ENCODE peak calls at places on chromosomes 13 and 19, in eight cellular contexts. P, U, Y, N, L, X, J and Z are unnamed samples.

GRCh38 chr19:4534836-4535658 is at the start of gene PLIN5:
- DNase-seq in P (peak), U (no peak), Y (peak), N (peak), L (no peak), X (no peak), J (peak), Z (peak)

GRCh38 chr19:43781630-43782310 is 997 bp upstream of the KCNN4 start:
- DNase-seq in P (no peak), U (no peak), Y (no peak), N (no peak), L (no peak), X (no peak), J (no peak), Z (no peak)

GRCh38 chr13:107882708-107883560 is 332.4 kb downstream of the LIG4 start:
- DNase-seq in P (no peak), U (no peak), Y (no peak), N (no peak), L (no peak), X (no peak), J (no peak), Z (no peak)

GRCh38 chr19:2743099-2743498 is 3.3 kb upstream of the SLC39A3 start:
- DNase-seq in P (no peak), U (no peak), Y (no peak), N (no peak), L (no peak), X (no peak), J (no peak), Z (no peak)

GRCh38 chr19:50667759-50668231 is 18.6 kb downstream of the C19orf81 start:
- DNase-seq in P (no peak), U (no peak), Y (no peak), N (no peak), L (no peak), X (no peak), J (no peak), Z (no peak)

GRCh38 chr19:16821081-16821480 is 8.1 kb upstream of the SIN3B start:
- DNase-seq in P (no peak), U (no peak), Y (no peak), N (no peak), L (no peak), X (no peak), J (no peak), Z (no peak)

GRCh38 chr19:2461751-2462634 is 5.2 kb upstream of the LMNB2 start:
- DNase-seq in P (no peak), U (peak), Y (peak), N (peak), L (no peak), X (no peak), J (peak), Z (no peak)

GRCh38 chr13:21344662-21345176 is 114.4 kb downstream of the ZDHHC20 start:
- DNase-seq in P (no peak), U (no peak), Y (no peak), N (no peak), L (no peak), X (no peak), J (no peak), Z (no peak)

GRCh38 chr13:50636007-50636704 is 207.3 kb downstream of the DLEU7 start:
- DNase-seq in P (no peak), U (no peak), Y (no peak), N (no peak), L (no peak), X (no peak), J (peak), Z (no peak)

GRCh38 chr13:47603365-47603764 is 397.7 kb downstream of the SUCLA2 start:
- DNase-seq in P (no peak), U (no peak), Y (no peak), N (no peak), L (no peak), X (no peak), J (no peak), Z (no peak)

GRCh38 chr19:39542198-39542597 is 2.2 kb upstream of the EID2 start:
- DNase-seq in P (no peak), U (no peak), Y (no peak), N (no peak), L (no peak), X (no peak), J (no peak), Z (no peak)

GRCh38 chr19:40629346-40629745 is 28.2 kb downstream of the LTBP4 start:
- DNase-seq in P (no peak), U (no peak), Y (no peak), N (no peak), L (no peak), X (no peak), J (no peak), Z (no peak)

GRCh38 chr19:18340237-18340989 is at the start of gene PGPEP1:
- DNase-seq in P (peak), U (peak), Y (peak), N (peak), L (no peak), X (no peak), J (peak), Z (no peak)

GRCh38 chr13:99301913-99302636 is 5.1 kb downstream of the GPR183 start:
- DNase-seq in P (no peak), U (no peak), Y (no peak), N (no peak), L (no peak), X (no peak), J (no peak), Z (no peak)

GRCh38 chr13:53104120-53104519 is 75.5 kb downstream of the OLFM4 start:
- DNase-seq in P (no peak), U (no peak), Y (no peak), N (no peak), L (no peak), X (no peak), J (no peak), Z (no peak)

GRCh38 chr19:45154064-45154827 is 6.5 kb downstream of the NKPD1 start:
- DNase-seq in P (no peak), U (no peak), Y (peak), N (peak), L (peak), X (no peak), J (no peak), Z (no peak)

GRCh38 chr13:37209621-37210020 is 104.2 kb upstream of the CSNK1A1L start:
- DNase-seq in P (no peak), U (no peak), Y (no peak), N (no peak), L (no peak), X (no peak), J (no peak), Z (no peak)

GRCh38 chr13:50161052-50161451 is 145.8 kb downstream of the KCNRG start:
- DNase-seq in P (no peak), U (no peak), Y (no peak), N (no peak), L (no peak), X (peak), J (no peak), Z (no peak)

GRCh38 chr19:36136975-36137686 is 2.7 kb upstream of the CAPNS1 start:
- DNase-seq in P (no peak), U (no peak), Y (peak), N (peak), L (no peak), X (no peak), J (no peak), Z (no peak)

GRCh38 chr19:10505583-10506229 is 2.5 kb upstream of the KEAP1 start:
- DNase-seq in P (no peak), U (peak), Y (peak), N (peak), L (no peak), X (no peak), J (peak), Z (peak)